ENCODE peak calls at places on chromosomes 7 and 10, in eight cellular contexts. W is suprapubic skin; I is BJ; B is activated CD8-positive, alpha-beta T cell treated with anti-CD3 and anti-CD28 coated beads for 36 hours; G is GM10248; K is lower lobe of right lung; V is K562; Q is cardiac fibroblast. R is an unnamed sample.
A peak's percentile ranks its signal among the peaks of the same experiment; 100 is the strongest.

GRCh38 chr10:76675951-76676587 is 961.5 kb downstream of the KCNMA1 start:
- DNase-seq in Q (peak; percentile 47), W (peak; percentile 73), G (no peak), I (no peak), V (no peak), B (no peak), K (no peak), R (no peak)

GRCh38 chr10:778626-779330 is 89.3 kb upstream of the DIP2C start:
- DNase-seq in G (no peak), B (no peak), W (peak; percentile 53), V (no peak), Q (no peak), I (no peak), K (no peak), R (peak; percentile 88)

GRCh38 chr7:115984105-115984504 is 46.5 kb downstream of the TFEC start:
- DNase-seq in Q (no peak), G (no peak), K (no peak), I (no peak), V (no peak), W (no peak), B (no peak), R (no peak)

GRCh38 chr10:92421550-92421949 is 130.6 kb downstream of the MARCHF5 start:
- DNase-seq in B (no peak), W (no peak), I (no peak), G (no peak), K (no peak), Q (no peak), V (no peak), R (no peak)

GRCh38 chr10:28663576-28664368 is 13.5 kb upstream of the BAMBI start:
- DNase-seq in K (peak; percentile 76), G (peak; percentile 75), V (peak; percentile 83), W (peak; percentile 78), B (peak; percentile 76), Q (peak; percentile 93), I (no peak), R (no peak)

GRCh38 chr7:13860734-13861133 is 128.7 kb downstream of the ETV1 start:
- DNase-seq in B (no peak), Q (no peak), G (no peak), I (no peak), K (no peak), W (no peak), V (no peak), R (no peak)

GRCh38 chr7:28409716-28410627 is 2.3 kb upstream of the CREB5 start:
- DNase-seq in B (peak; percentile 25), K (peak; percentile 53), W (peak; percentile 79), G (peak; percentile 17), I (no peak), V (no peak), Q (peak; percentile 52), R (peak; percentile 91)

GRCh38 chr10:92880233-92880861 is 32.0 kb downstream of the EXOC6 start:
- DNase-seq in B (peak; percentile 5), G (no peak), W (no peak), Q (peak; percentile 80), V (peak; percentile 14), K (no peak), I (peak; percentile 9), R (no peak)

GRCh38 chr10:62691331-62691730 is 113.2 kb upstream of the ADO start:
- DNase-seq in B (no peak), V (no peak), K (no peak), I (no peak), G (no peak), Q (no peak), W (no peak), R (no peak)

GRCh38 chr7:104661575-104661974 is 333.2 kb downstream of the LHFPL3 start:
- DNase-seq in G (no peak), I (no peak), B (no peak), V (no peak), Q (no peak), K (no peak), W (no peak), R (no peak)

GRCh38 chr10:102927311-102928010 is 9.4 kb downstream of the CNNM2 start:
- DNase-seq in G (no peak), Q (no peak), I (no peak), W (no peak), B (peak; percentile 6), K (no peak), V (peak; percentile 37), R (no peak)

GRCh38 chr7:108839091-108839490 is 269.4 kb downstream of the DNAJB9 start:
- DNase-seq in Q (no peak), B (no peak), V (no peak), I (no peak), K (no peak), G (no peak), W (no peak), R (no peak)

GRCh38 chr10:51291961-51292360 is 217.7 kb downstream of the PRKG1 start:
- DNase-seq in W (no peak), G (no peak), Q (no peak), I (no peak), K (no peak), V (no peak), B (no peak), R (no peak)

GRCh38 chr10:128018704-128019103 is 107.5 kb downstream of the MKI67 start:
- DNase-seq in Q (no peak), W (no peak), B (no peak), G (no peak), K (no peak), V (no peak), I (no peak), R (no peak)

GRCh38 chr7:51123322-51124021 is 193.1 kb downstream of the COBL start:
- DNase-seq in B (peak; percentile 86), V (no peak), G (no peak), W (peak; percentile 70), K (no peak), Q (peak; percentile 69), I (peak; percentile 72), R (no peak)

GRCh38 chr7:75637854-75638606 is 100.7 kb downstream of the HIP1 start:
- DNase-seq in B (no peak), V (peak; percentile 18), G (no peak), K (no peak), W (no peak), I (no peak), Q (no peak), R (no peak)

GRCh38 chr7:75639071-75639892 is 99.5 kb downstream of the HIP1 start:
- DNase-seq in K (peak; percentile 71), I (no peak), W (no peak), Q (peak; percentile 59), B (peak; percentile 31), G (peak; percentile 68), V (peak; percentile 73), R (no peak)

GRCh38 chr7:75639893-75640600 is 98.7 kb downstream of the HIP1 start:
- DNase-seq in I (no peak), G (no peak), Q (no peak), K (no peak), W (no peak), B (no peak), V (peak; percentile 8), R (no peak)

GRCh38 chr7:75642810-75643486 is 95.8 kb downstream of the HIP1 start:
- DNase-seq in I (no peak), G (peak; percentile 79), B (peak; percentile 83), W (no peak), V (peak; percentile 81), K (peak; percentile 66), Q (peak; percentile 79), R (no peak)

GRCh38 chr7:75638607-75639070 is 100.1 kb downstream of the HIP1 start:
- DNase-seq in W (no peak), G (no peak), I (no peak), K (peak; percentile 62), V (no peak), Q (peak; percentile 55), B (no peak), R (no peak)
- TF ChIP-seq CTCF in W (no peak), G (no peak), I (no peak), K (no peak), V (no peak), Q (no peak), B (no peak), R (peak; percentile 27)

GRCh38 chr7:152030561-152030960 is 5.1 kb downstream of the GALNT11 start:
- DNase-seq in I (no peak), V (no peak), Q (no peak), G (no peak), W (no peak), K (no peak), B (no peak), R (no peak)

GRCh38 chr7:152025937-152026890 is 740 bp downstream of the GALNT11 start:
- DNase-seq in W (no peak), G (no peak), B (peak; percentile 11), I (no peak), Q (no peak), K (no peak), V (peak; percentile 28), R (no peak)

GRCh38 chr7:152025077-152025936 is at the start of gene GALNT11:
- DNase-seq in W (peak; percentile 88), V (peak; percentile 97), I (peak; percentile 20), G (peak; percentile 94), B (peak; percentile 89), K (peak; percentile 91), Q (peak; percentile 88), R (peak; percentile 90)
- TF ChIP-seq CTCF in W (peak; percentile 31), V (peak; percentile 78), I (no peak), G (peak; percentile 23), B (peak; percentile 50), K (peak; percentile 26), Q (peak; percentile 32), R (peak; percentile 73)

DNA sequence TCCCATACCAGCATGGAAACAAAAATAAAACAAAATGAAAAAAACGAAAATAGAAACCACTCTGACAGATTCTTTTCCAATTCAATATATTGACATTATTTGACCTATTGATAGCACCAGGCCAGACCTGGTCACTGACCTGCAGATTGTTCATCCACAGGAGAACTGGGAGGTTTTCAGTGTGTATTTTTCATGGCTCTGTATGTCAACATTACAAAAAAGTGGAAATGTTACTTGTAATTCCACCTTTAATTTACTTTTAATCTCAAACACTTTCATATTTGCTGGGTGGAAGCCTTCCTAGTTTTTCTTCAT is 2.9 kb downstream of the HKDC1 start:
- DNase-seq in G (no peak), V (no peak), K (no peak), Q (no peak), I (no peak), B (no peak), W (no peak), R (no peak)
- TF ChIP-seq CTCF in G (no peak), V (no peak), K (no peak), Q (no peak), I (no peak), B (no peak), W (no peak), R (no peak)

GRCh38 chr7:2734084-2734601 is 46.1 kb downstream of the AMZ1 start:
- DNase-seq in B (no peak), Q (no peak), I (no peak), G (no peak), W (no peak), K (no peak), V (no peak), R (peak; percentile 30)

GRCh38 chr7:2734761-2735571 is 47.0 kb downstream of the AMZ1 start:
- DNase-seq in K (no peak), V (peak; percentile 49), W (peak; percentile 66), B (peak; percentile 37), Q (no peak), G (no peak), I (no peak), R (peak; percentile 87)

GRCh38 chr7:2730846-2731770 is 43.1 kb downstream of the AMZ1 start:
- DNase-seq in W (peak; percentile 56), V (no peak), K (no peak), Q (no peak), I (no peak), B (peak; percentile 0), G (no peak), R (peak; percentile 90)

GRCh38 chr7:2732388-2732787 is 44.4 kb downstream of the AMZ1 start:
- DNase-seq in W (peak; percentile 11), B (no peak), K (no peak), I (no peak), V (no peak), Q (no peak), G (no peak), R (peak; percentile 11)

GRCh38 chr7:2732959-2733584 is 45.1 kb downstream of the AMZ1 start:
- DNase-seq in B (no peak), K (no peak), G (no peak), Q (peak; percentile 77), W (no peak), I (no peak), V (peak; percentile 72), R (peak; percentile 36)
- TF ChIP-seq CTCF in B (no peak), K (no peak), G (no peak), Q (no peak), W (no peak), I (peak; percentile 4), V (peak; percentile 15), R (peak; percentile 30)

R was measured in chondrocyte.